ENCODE peak calls at places on chromosomes 13 and 19, in seven cellular contexts. H is H1, A is K562, C is suprapubic skin, D is transverse colon, V is sigmoid colon, S is stomach. G is an unnamed sample.
A peak's percentile ranks its signal among the peaks of the same experiment; 100 is the strongest.

GRCh38 chr13:74136089-74136658 is 2.0 kb upstream of the KLF12 start:
- DNase-seq in C (no peak), H (no peak), D (peak; percentile 31), S (peak; percentile 28), V (peak; percentile 71), A (no peak), G (no peak)

GRCh38 chr19:39402417-39403297 is 4.0 kb upstream of the ZFP36 start:
- DNase-seq in A (peak; percentile 82), V (peak; percentile 97), S (peak; percentile 92), C (peak; percentile 98), H (no peak), D (peak; percentile 93), G (peak; percentile 95)

GRCh38 chr13:98147521-98147920 is 4.6 kb downstream of the FARP1 start:
- DNase-seq in H (no peak), C (no peak), D (no peak), S (no peak), V (no peak), A (no peak), G (no peak)

GRCh38 chr19:17932485-17933338 is at the start of gene CCDC124:
- DNase-seq in C (peak; percentile 95), H (peak; percentile 86), S (peak; percentile 94), V (peak; percentile 94), A (peak; percentile 93), D (peak; percentile 95), G (peak; percentile 93)

GRCh38 chr13:99314640-99315176 is 7.5 kb upstream of the GPR183 start:
- DNase-seq in A (peak; percentile 64), S (no peak), V (no peak), C (no peak), H (no peak), D (no peak), G (no peak)

GRCh38 chr19:9966448-9966847 is 30.1 kb upstream of the OLFM2 start:
- DNase-seq in S (no peak), H (peak; percentile 49), C (no peak), A (no peak), V (no peak), D (no peak), G (peak; percentile 80)

GRCh38 chr19:15640294-15640903 is at the start of gene CYP4F3:
- DNase-seq in H (no peak), S (peak; percentile 91), V (no peak), C (no peak), A (peak; percentile 88), D (peak; percentile 96), G (peak; percentile 72)

GRCh38 chr19:33459220-33459619 is 62.4 kb downstream of the PEPD start:
- DNase-seq in D (no peak), H (no peak), A (no peak), S (no peak), V (peak; percentile 51), C (peak; percentile 43), G (peak; percentile 6)

GRCh38 chr13:46165485-46166220 is 16.3 kb downstream of the LCP1 start:
- DNase-seq in V (no peak), H (no peak), C (no peak), D (no peak), A (no peak), S (no peak), G (no peak)

GRCh38 chr19:3665681-3666544 is 34.4 kb downstream of the PIP5K1C start:
- DNase-seq in H (no peak), A (peak; percentile 87), V (peak; percentile 86), S (peak; percentile 69), D (peak; percentile 70), C (peak; percentile 89), G (peak; percentile 58)

GRCh38 chr13:87208636-87209035 is 462.5 kb upstream of the SLITRK5 start:
- DNase-seq in C (no peak), S (no peak), V (no peak), D (no peak), A (no peak), H (no peak), G (no peak)

DNA sequence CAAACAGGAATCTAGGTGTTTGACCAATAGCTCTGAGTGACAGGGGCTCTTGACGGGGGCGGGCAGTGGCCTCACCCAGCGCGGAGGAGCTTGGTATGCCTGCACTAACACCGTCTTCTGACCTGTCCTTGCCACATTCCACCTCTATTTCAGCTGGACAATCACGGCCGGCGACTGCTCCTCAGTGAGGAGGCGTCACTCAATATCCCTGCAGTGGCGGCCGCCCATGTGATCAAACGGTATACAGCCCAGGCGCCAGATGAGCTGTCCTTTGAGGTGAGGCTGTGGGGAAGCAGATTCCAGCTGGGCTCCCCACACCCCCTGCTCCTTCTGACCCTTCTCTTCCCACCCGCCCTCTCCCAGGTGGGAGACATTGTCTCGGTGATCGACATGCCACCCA is 4.7 kb downstream of the ARHGAP33 start:
- DNase-seq in S (no peak), C (no peak), A (no peak), V (no peak), D (no peak), H (no peak), G (no peak)
- TF ChIP-seq EP300 in S (no peak), C (no peak), A (no peak), V (no peak), D (no peak), H (no peak), G (no peak)

DNA sequence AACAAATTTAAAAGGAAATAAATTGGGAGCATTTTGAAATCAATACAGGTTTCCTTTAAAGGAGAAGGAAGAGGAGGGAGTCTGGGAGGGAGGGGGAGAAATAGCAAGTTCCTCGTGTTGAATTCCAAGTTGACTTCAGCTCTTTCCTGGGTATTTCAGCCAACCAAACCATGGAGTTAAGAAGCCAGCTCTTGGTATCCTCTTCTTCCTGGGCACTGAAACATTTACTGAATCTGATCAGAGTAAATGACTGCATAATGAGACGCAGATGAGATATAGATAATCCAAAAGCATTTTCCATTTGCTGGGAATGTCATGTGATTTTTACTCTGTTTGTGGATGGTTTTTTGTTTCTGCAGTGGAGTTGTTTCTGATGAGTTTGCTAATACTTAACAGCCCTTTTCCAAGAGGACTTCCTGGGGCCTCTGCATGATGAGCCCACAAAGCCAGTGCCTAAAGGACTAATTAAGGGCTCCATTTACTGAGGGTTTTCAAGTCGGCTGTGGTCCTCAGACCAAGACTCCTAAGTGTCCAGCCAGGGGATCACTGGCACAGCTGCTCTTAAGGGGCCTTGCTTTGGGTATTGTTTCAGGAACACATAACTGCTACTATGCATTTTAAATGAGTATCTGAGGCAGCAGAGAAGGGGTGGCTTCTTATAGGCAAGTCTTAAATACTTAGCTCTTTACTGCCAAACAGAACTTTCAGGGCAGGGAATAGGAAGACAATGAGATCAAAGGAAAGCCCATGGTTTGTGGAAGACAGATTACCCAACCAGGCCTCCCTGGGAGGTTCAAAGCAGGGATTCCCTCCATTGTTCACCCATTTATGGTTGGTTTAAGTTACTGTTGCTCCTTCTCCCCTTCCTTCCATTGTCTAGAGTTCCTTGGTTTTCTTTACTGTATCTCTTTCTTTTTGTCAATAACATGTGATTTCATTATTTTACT is 61.7 kb downstream of the TNFRSF19 start:
- DNase-seq in C (no peak), S (no peak), H (no peak), D (no peak), V (no peak), A (no peak), G (no peak)
- TF ChIP-seq POLR2AphosphoS5 in C (no peak), S (no peak), H (no peak), D (no peak), V (no peak), A (no peak), G (no peak)

GRCh38 chr13:52746141-52746540 is 6.5 kb upstream of the CNMD start:
- DNase-seq in H (no peak), D (no peak), V (no peak), S (no peak), A (no peak), C (no peak), G (no peak)

GRCh38 chr13:52739468-52740071 is at the start of gene CNMD:
- DNase-seq in S (no peak), C (no peak), H (no peak), V (no peak), D (no peak), A (no peak), G (no peak)

GRCh38 chr13:52744842-52745241 is 5.2 kb upstream of the CNMD start:
- DNase-seq in A (no peak), S (no peak), H (no peak), V (no peak), C (no peak), D (no peak), G (no peak)

GRCh38 chr13:52743569-52743968 is 3.9 kb upstream of the CNMD start:
- DNase-seq in D (no peak), C (no peak), H (no peak), S (no peak), V (no peak), A (no peak), G (no peak)

GRCh38 chr13:52743988-52744387 is 4.4 kb upstream of the CNMD start:
- DNase-seq in S (no peak), H (no peak), A (no peak), C (no peak), D (no peak), V (no peak), G (no peak)
- TF ChIP-seq CTCF in S (no peak), H (no peak), A (no peak), C (no peak), D (no peak), V (no peak), G (no peak)

GRCh38 chr19:12800873-12801465 is 631 bp downstream of the PRDX2 start:
- DNase-seq in A (peak; percentile 40), V (no peak), D (no peak), H (no peak), S (no peak), C (no peak), G (peak; percentile 25)

GRCh38 chr19:12802267-12803106 is 618 bp downstream of the THSD8 start:
- DNase-seq in H (no peak), C (no peak), V (no peak), A (no peak), S (no peak), D (no peak), G (no peak)

GRCh38 chr19:12801466-12802266 is at the start of the genes PRDX2 and THSD8:
- DNase-seq in D (peak; percentile 90), C (peak; percentile 90), H (no peak), V (peak; percentile 89), S (peak; percentile 87), A (peak; percentile 89), G (peak; percentile 95)

GRCh38 chr19:12804051-12804450 is 2.2 kb downstream of the THSD8 start:
- DNase-seq in S (no peak), A (no peak), H (no peak), C (no peak), D (no peak), V (no peak), G (peak; percentile 71)

DNA sequence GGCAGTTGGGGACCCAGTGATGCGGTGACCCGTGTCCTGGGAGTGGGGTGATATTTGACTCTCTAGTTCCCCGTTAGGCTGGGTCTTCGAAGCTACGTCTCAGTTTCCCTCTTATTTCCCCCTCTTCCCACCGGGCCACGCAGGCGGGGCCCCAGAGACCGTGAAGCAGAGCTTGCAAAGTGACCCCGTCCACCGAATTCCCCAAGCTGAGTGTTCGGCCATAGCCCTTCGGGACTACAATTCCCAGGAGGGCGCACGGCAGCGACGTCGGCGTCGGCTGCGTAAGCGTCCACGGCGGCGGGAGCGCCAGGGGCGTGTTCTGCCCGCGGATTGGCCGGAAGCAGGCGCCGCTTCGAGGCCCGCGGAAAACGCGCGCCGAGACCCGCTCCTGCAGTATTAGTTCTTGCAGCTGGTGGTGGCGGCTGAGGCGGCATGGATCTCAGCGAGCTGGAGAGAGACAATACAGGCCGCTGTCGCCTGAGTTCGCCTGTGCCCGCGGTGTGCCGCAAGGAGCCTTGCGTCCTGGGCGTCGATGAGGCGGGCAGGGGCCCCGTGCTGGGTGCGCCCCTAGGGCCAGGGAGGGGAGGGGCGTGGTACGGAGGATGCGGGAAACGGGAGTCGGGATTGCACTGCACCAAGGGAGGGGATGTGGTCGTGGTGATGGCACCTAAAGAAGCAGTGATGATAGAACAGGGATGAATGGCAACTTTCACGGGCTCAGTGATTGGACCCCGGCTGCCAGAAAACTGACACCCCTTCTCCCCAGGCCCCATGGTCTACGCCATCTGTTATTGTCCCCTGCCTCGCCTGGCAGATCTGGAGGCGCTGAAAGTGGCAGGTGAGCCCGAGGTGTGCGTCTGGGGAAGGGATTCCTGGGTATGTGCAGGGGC is at the start of gene RNASEH2A:
- DNase-seq in V (peak; percentile 94), H (no peak), S (peak; percentile 93), C (peak; percentile 92), D (peak; percentile 92), A (peak; percentile 92), G (peak; percentile 98)
- TF ChIP-seq EP300 in V (no peak), H (no peak), S (no peak), C (no peak), D (no peak), A (no peak), G (peak; percentile 10)

G was measured in upper lobe of left lung.